ENCODE peak calls at places on chromosome 1, in six cellular contexts. B, J, W, X, H and O are unnamed samples.

GRCh38 chr1:89356658-89357400 is 7.0 kb upstream of the GBP6 start:
- DNase-seq in B (no peak), J (no peak), W (no peak), X (no peak), H (no peak), O (no peak)

GRCh38 chr1:31790641-31791091 is 25.2 kb downstream of the SPOCD1 start:
- DNase-seq in B (peak), J (peak), W (no peak), X (peak), H (no peak), O (peak)

GRCh38 chr1:10615932-10616671 is 141.4 kb downstream of the PEX14 start:
- DNase-seq in B (no peak), J (no peak), W (no peak), X (no peak), H (no peak), O (peak)

GRCh38 chr1:55640708-55641473 is 425.7 kb upstream of the USP24 start:
- DNase-seq in B (peak), J (peak), W (peak), X (peak), H (peak), O (peak)

GRCh38 chr1:154186177-154186576 is 5.7 kb downstream of the TPM3 start:
- DNase-seq in B (peak), J (no peak), W (peak), X (peak), H (no peak), O (no peak)

GRCh38 chr1:23428136-23428905 is 3.8 kb upstream of the TCEA3 start:
- DNase-seq in B (no peak), J (no peak), W (no peak), X (no peak), H (no peak), O (no peak)

GRCh38 chr1:21510113-21510493 is 880 bp downstream of the ALPL start:
- DNase-seq in B (no peak), J (no peak), W (no peak), X (no peak), H (no peak), O (no peak)

GRCh38 chr1:206074839-206075238 is 21.9 kb downstream of the RHEX start:
- DNase-seq in B (no peak), J (no peak), W (no peak), X (no peak), H (no peak), O (no peak)

GRCh38 chr1:28509705-28510349 is 4.0 kb downstream of the RCC1 start:
- DNase-seq in B (no peak), J (no peak), W (no peak), X (no peak), H (no peak), O (no peak)

GRCh38 chr1:163174524-163175437 is 27.9 kb downstream of the RGS5 start:
- DNase-seq in B (peak), J (peak), W (peak), X (peak), H (peak), O (peak)

GRCh38 chr1:110674337-110675059 is at the start of gene KCNA3:
- DNase-seq in B (peak), J (peak), W (peak), X (peak), H (no peak), O (no peak)

GRCh38 chr1:204093421-204093717 is 20.5 kb downstream of the SOX13 start:
- DNase-seq in B (peak), J (no peak), W (peak), X (no peak), H (no peak), O (no peak)

GRCh38 chr1:107390076-107390420 is 249.2 kb downstream of the NTNG1 start:
- DNase-seq in B (no peak), J (no peak), W (no peak), X (no peak), H (no peak), O (no peak)

GRCh38 chr1:160997323-160998038 is 23.5 kb downstream of the F11R start:
- DNase-seq in B (peak), J (peak), W (peak), X (peak), H (no peak), O (no peak)

GRCh38 chr1:245108909-245109308 is 45.9 kb upstream of the KIF26B start:
- DNase-seq in B (no peak), J (no peak), W (no peak), X (no peak), H (no peak), O (no peak)

GRCh38 chr1:223708001-223708359 is 4.4 kb upstream of the CAPN2 start:
- DNase-seq in B (no peak), J (no peak), W (no peak), X (no peak), H (no peak), O (no peak)

GRCh38 chr1:19101244-19101643 is 108.8 kb downstream of the UBR4 start:
- DNase-seq in B (no peak), J (no peak), W (no peak), X (no peak), H (no peak), O (no peak)

GRCh38 chr1:201171063-201172036 is 17.1 kb upstream of the TMEM9 start:
- DNase-seq in B (no peak), J (peak), W (peak), X (peak), H (no peak), O (no peak)

GRCh38 chr1:94009304-94009703 is 100.1 kb upstream of the GCLM start:
- DNase-seq in B (no peak), J (no peak), W (no peak), X (no peak), H (no peak), O (no peak)

GRCh38 chr1:200302192-200302892 is 107.5 kb downstream of the ZNF281 start:
- DNase-seq in B (peak), J (no peak), W (peak), X (peak), H (no peak), O (no peak)

GRCh38 chr1:225343618-225344017 is 84.2 kb downstream of the LBR start:
- DNase-seq in B (no peak), J (no peak), W (no peak), X (no peak), H (no peak), O (no peak)

GRCh38 chr1:114716304-114717158 is at the start of gene NRAS:
- DNase-seq in B (peak), J (peak), W (peak), X (peak), H (peak), O (peak)

GRCh38 chr1:60913039-60913438 is 169.3 kb upstream of the NFIA start:
- DNase-seq in B (no peak), J (no peak), W (no peak), X (no peak), H (no peak), O (no peak)

GRCh38 chr1:110237406-110238152 is 27.5 kb downstream of the KCNC4 start:
- DNase-seq in B (peak), J (no peak), W (no peak), X (peak), H (no peak), O (no peak)

GRCh38 chr1:229271448-229272120 is 673 bp downstream of the RAB4A start:
- DNase-seq in B (no peak), J (no peak), W (peak), X (peak), H (no peak), O (no peak)

GRCh38 chr1:25666437-25666836 is 49.8 kb downstream of the MAN1C1 start:
- DNase-seq in B (no peak), J (no peak), W (no peak), X (no peak), H (no peak), O (no peak)

GRCh38 chr1:85935234-85935633 is 221.3 kb downstream of the COL24A1 start:
- DNase-seq in B (no peak), J (no peak), W (no peak), X (no peak), H (no peak), O (no peak)

GRCh38 chr1:109567823-109568222 is 19.4 kb downstream of the GNAI3 start:
- DNase-seq in B (no peak), J (no peak), W (no peak), X (no peak), H (no peak), O (no peak)

GRCh38 chr1:168504064-168504837 is 39.5 kb downstream of the XCL2 start:
- DNase-seq in B (no peak), J (no peak), W (peak), X (peak), H (peak), O (peak)

GRCh38 chr1:85836736-85837135 is 128.5 kb upstream of the ZNHIT6 start:
- DNase-seq in B (no peak), J (no peak), W (no peak), X (no peak), H (no peak), O (no peak)

GRCh38 chr1:236354330-236355147 is 39.5 kb upstream of the EDARADD start:
- DNase-seq in B (no peak), J (no peak), W (no peak), X (no peak), H (no peak), O (no peak)

GRCh38 chr1:42165511-42166210 is 1.1 kb upstream of the GUCA2A start:
- DNase-seq in B (peak), J (no peak), W (peak), X (peak), H (no peak), O (peak)

GRCh38 chr1:156319664-156320063 is 18.4 kb downstream of the CCT3 start:
- DNase-seq in B (no peak), J (no peak), W (no peak), X (no peak), H (no peak), O (no peak)

GRCh38 chr1:121586369-121587229 is 401.8 kb downstream of the SRGAP2C start:
- DNase-seq in B (peak), J (no peak), W (peak), X (no peak), H (no peak), O (peak)

GRCh38 chr1:4944072-4944471 is 289.7 kb downstream of the AJAP1 start:
- DNase-seq in B (no peak), J (no peak), W (no peak), X (no peak), H (no peak), O (no peak)
- H3K4me3 ChIP-seq in B (no peak), J (no peak), W (no peak), X (no peak), H (no peak), O (no peak)

GRCh38 chr1:37323486-37324377 is 150.6 kb upstream of the ZC3H12A start:
- DNase-seq in B (no peak), J (no peak), W (peak), X (no peak), H (no peak), O (no peak)

GRCh38 chr1:37325010-37325409 is 149.4 kb upstream of the ZC3H12A start:
- DNase-seq in B (no peak), J (no peak), W (no peak), X (no peak), H (no peak), O (no peak)

GRCh38 chr1:37325509-37326437 is 148.6 kb upstream of the ZC3H12A start:
- DNase-seq in B (no peak), J (no peak), W (no peak), X (no peak), H (no peak), O (no peak)
- TF ChIP-seq POLR2A in B (no peak), J (no peak), W (no peak), X (no peak), H (no peak), O (no peak)

GRCh38 chr1:198183605-198184004 is 26.8 kb downstream of the NEK7 start:
- DNase-seq in B (no peak), J (no peak), W (no peak), X (no peak), H (no peak), O (no peak)

GRCh38 chr1:198176179-198176578 is 19.4 kb downstream of the NEK7 start:
- DNase-seq in B (no peak), J (no peak), W (no peak), X (no peak), H (no peak), O (no peak)

GRCh38 chr1:198178615-198179014 is 21.8 kb downstream of the NEK7 start:
- DNase-seq in B (no peak), J (no peak), W (no peak), X (no peak), H (no peak), O (no peak)

GRCh38 chr1:198175418-198176170 is 18.8 kb downstream of the NEK7 start:
- DNase-seq in B (no peak), J (no peak), W (no peak), X (no peak), H (no peak), O (no peak)

DNA sequence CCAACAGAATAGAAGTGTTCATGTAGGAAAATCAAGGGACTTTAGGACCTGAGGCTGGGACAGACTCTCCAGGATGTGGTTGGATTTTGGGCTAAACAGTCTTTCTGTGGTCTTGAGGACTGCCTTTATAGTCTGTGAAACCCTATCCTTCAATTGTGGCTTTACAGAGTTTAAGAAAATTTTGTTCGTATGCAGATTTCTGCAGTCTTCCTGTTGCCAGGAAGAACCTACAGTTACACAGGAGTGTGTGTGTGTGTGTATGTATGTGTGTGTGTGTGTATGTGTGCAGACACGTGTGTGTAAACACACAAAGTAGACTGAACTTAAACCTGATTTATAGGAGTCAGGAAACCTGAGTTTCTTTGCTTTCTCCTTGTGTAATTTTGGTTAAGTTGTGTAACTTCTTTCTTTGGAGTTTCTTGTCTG is 22.8 kb downstream of the NEK7 start:
- DNase-seq in B (no peak), J (no peak), W (no peak), X (no peak), H (no peak), O (no peak)
- H3K4me3 ChIP-seq in B (no peak), J (no peak), W (no peak), X (no peak), H (no peak), O (no peak)

GRCh38 chr1:182602945-182603645 is 1.1 kb downstream of the RGS16 start:
- DNase-seq in B (no peak), J (no peak), W (no peak), X (no peak), H (no peak), O (no peak)
- TF ChIP-seq POLR2A in B (no peak), J (no peak), W (no peak), X (no peak), H (no peak), O (no peak)

GRCh38 chr1:43272576-43273571 is 3.1 kb downstream of the TMEM125 start:
- DNase-seq in B (no peak), J (no peak), W (no peak), X (no peak), H (no peak), O (peak)

GRCh38 chr1:43269627-43270375 is at the start of gene TMEM125:
- DNase-seq in B (peak), J (no peak), W (peak), X (no peak), H (no peak), O (no peak)

GRCh38 chr1:43272161-43272560 is 2.4 kb downstream of the TMEM125 start:
- DNase-seq in B (no peak), J (no peak), W (no peak), X (no peak), H (no peak), O (peak)

GRCh38 chr1:43271186-43272118 is 1.7 kb downstream of the TMEM125 start:
- DNase-seq in B (no peak), J (no peak), W (no peak), X (no peak), H (no peak), O (peak)

GRCh38 chr1:43270421-43271095 is 775 bp downstream of the TMEM125 start:
- DNase-seq in B (peak), J (no peak), W (peak), X (no peak), H (no peak), O (peak)
- H3K4me3 ChIP-seq in B (peak), J (no peak), W (peak), X (peak), H (no peak), O (no peak)

DNA sequence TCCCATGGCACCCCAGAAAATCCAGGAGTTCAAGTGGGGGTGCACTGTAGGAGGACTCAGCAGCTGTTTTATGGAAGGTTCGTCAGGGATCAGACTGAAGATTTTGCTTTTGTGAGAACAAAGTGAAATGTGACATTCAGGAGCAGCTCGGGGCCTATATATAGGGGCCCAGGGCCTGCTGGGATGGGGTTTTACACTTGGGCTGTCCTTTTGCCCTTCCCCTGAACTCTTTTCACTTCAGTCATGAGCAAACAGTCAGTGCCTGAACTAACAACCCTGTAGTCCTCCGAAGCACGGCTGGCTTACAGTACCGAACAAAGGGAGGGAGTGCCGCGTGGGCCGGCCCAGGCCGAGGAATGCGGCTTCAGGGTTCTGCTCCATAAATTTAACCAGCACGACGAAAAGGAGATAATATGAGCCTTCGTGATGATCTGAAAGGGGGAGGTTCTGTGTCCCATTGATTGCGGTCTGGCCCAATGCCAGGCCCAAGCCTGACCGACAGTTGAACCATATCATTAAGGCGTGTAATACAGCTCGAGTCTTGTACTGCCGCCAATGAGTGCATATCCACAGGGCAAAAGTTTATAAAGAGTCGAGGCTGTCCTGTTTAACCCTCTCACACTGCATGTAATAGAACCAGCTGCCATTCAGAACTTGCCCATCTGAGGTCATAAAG is 139.9 kb downstream of the DHRS3 start:
- DNase-seq in B (peak), J (peak), W (peak), X (peak), H (peak), O (peak)
- TF ChIP-seq POLR2A in B (peak), J (no peak), W (no peak), X (no peak), H (no peak), O (no peak)